ENCODE peak calls at places on chromosomes 13 and 19, in eight cellular contexts. K is psoas muscle; G is colonic mucosa; Q is mesenchymal stem cell; F is tibial nerve; N is dorsolateral prefrontal cortex; J is OCI-LY7; M is effector memory CD4-positive, alpha-beta T cell. C is an unnamed sample.

GRCh38 chr13:43291289-43292055 is 268.1 kb downstream of the DNAJC15 start:
- DNase-seq in K (no peak), G (no peak), Q (no peak), F (no peak), N (no peak), J (no peak), M (no peak), C (no peak)

GRCh38 chr13:26300140-26300539 is 46.2 kb downstream of the CDK8 start:
- DNase-seq in K (no peak), G (no peak), Q (peak), F (no peak), N (no peak), J (no peak), M (no peak), C (peak)

GRCh38 chr13:113967206-113967720 is 6.6 kb downstream of the C13orf46 start:
- DNase-seq in K (peak), G (no peak), Q (no peak), F (no peak), N (no peak), J (no peak), M (no peak), C (no peak)

GRCh38 chr13:32734511-32734910 is 148.3 kb downstream of the PDS5B start:
- DNase-seq in K (no peak), G (no peak), Q (no peak), F (peak), N (peak), J (no peak), M (no peak), C (peak)

GRCh38 chr13:113862766-113863510 is 938 bp downstream of the GAS6 start:
- DNase-seq in K (peak), G (peak), Q (peak), F (no peak), N (peak), J (no peak), M (no peak), C (no peak)

GRCh38 chr19:51136891-51137551 is 5.1 kb upstream of the SIGLEC7 start:
- DNase-seq in K (no peak), G (no peak), Q (no peak), F (peak), N (no peak), J (no peak), M (no peak), C (no peak)

GRCh38 chr13:24270639-24271131 is 38.7 kb upstream of the C1QTNF9 start:
- DNase-seq in K (peak), G (peak), Q (peak), F (peak), N (peak), J (no peak), M (peak), C (peak)

GRCh38 chr19:49741210-49741844 is 21.8 kb downstream of the TSKS start:
- DNase-seq in K (no peak), G (no peak), Q (no peak), F (no peak), N (no peak), J (no peak), M (no peak), C (no peak)

DNA sequence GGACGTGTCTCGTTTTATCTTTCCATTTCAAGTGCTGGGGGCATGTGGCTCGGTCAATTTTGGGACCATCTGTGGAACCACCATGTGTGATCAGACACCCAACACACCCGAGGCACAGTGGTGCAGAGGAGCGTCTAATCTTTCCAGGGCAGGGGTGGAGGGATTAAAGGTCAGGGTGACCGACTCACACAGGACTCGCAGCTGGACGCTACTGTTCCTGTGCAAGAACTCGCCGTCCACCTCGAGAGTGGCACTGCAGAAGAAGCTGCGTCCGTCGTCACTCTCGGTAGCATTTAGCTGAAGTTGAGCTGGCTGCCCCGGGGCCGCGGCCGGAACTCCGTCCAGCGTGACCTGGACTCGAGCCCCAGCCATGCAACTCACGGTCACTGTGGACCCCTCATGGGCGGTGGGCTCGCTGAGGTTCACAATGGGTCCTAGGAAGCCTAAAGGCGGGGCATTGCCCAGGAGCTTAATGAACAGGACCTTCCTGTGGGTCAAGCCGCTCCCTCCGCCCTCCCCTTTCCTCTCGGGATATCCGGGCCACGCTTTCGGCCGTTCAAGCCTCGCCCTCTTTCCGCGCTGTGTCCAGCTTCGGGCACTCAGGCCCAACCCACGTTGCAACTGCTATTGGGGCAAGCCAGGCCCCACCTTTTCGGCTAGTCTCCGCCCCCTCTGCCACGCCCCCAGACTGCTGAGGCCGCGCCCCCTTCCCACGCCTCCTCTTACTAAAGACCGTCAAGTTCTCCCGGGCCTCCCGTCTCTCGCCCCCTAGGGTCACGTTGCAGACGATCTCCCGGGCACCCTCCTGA is 1.2 kb upstream of the RAVER1 start:
- DNase-seq in K (peak), G (peak), Q (peak), F (peak), N (peak), J (peak), M (no peak), C (peak)
- H3K27ac ChIP-seq in K (peak), G (peak), Q (no peak), F (no peak), N (no peak), J (peak), M (no peak), C (no peak)

GRCh38 chr19:53103903-53104203 is 631 bp upstream of the ZNF160 start:
- DNase-seq in K (no peak), G (no peak), Q (no peak), F (no peak), N (no peak), J (no peak), M (no peak), C (no peak)

GRCh38 chr19:53102186-53102585 is 1.0 kb downstream of the ZNF160 start:
- DNase-seq in K (no peak), G (no peak), Q (no peak), F (no peak), N (peak), J (no peak), M (no peak), C (no peak)

GRCh38 chr19:53103141-53103902 is at the start of gene ZNF160:
- DNase-seq in K (peak), G (peak), Q (peak), F (peak), N (peak), J (peak), M (peak), C (peak)

GRCh38 chr19:53102701-53103140 is 501 bp downstream of the ZNF160 start:
- DNase-seq in K (peak), G (peak), Q (peak), F (no peak), N (peak), J (peak), M (no peak), C (peak)

GRCh38 chr19:53101518-53101917 is 1.7 kb downstream of the ZNF160 start:
- DNase-seq in K (no peak), G (no peak), Q (no peak), F (no peak), N (no peak), J (peak), M (no peak), C (peak)
- H3K4me3 ChIP-seq in K (peak), G (no peak), Q (no peak), F (no peak), N (peak), J (peak), M (no peak), C (peak)

GRCh38 chr13:30895773-30896172 is 10.3 kb upstream of the MEDAG start:
- DNase-seq in K (peak), G (no peak), Q (peak), F (peak), N (no peak), J (no peak), M (no peak), C (peak)
- H3K27ac ChIP-seq in K (no peak), G (no peak), Q (peak), F (no peak), N (no peak), J (no peak), M (no peak), C (peak)

GRCh38 chr19:18393836-18394235 is 3.6 kb downstream of the LRRC25 start:
- DNase-seq in K (no peak), G (no peak), Q (no peak), F (no peak), N (no peak), J (peak), M (no peak), C (no peak)

GRCh38 chr19:18401580-18402112 is 4.2 kb upstream of the LRRC25 start:
- DNase-seq in K (peak), G (peak), Q (peak), F (peak), N (no peak), J (peak), M (no peak), C (peak)

GRCh38 chr19:18396471-18397241 is 766 bp downstream of the LRRC25 start:
- DNase-seq in K (no peak), G (no peak), Q (no peak), F (no peak), N (no peak), J (no peak), M (no peak), C (no peak)

GRCh38 chr19:18399008-18399407 is 1.6 kb upstream of the LRRC25 start:
- DNase-seq in K (no peak), G (peak), Q (peak), F (peak), N (no peak), J (no peak), M (no peak), C (no peak)

GRCh38 chr19:18397242-18398202 is at the start of gene LRRC25:
- DNase-seq in K (no peak), G (no peak), Q (no peak), F (peak), N (no peak), J (peak), M (no peak), C (no peak)
- H3K4me3 ChIP-seq in K (peak), G (peak), Q (no peak), F (peak), N (no peak), J (peak), M (no peak), C (no peak)

GRCh38 chr13:37914781-37915391 is 45.3 kb upstream of the TRPC4 start:
- DNase-seq in K (no peak), G (no peak), Q (peak), F (no peak), N (no peak), J (no peak), M (no peak), C (peak)

GRCh38 chr13:37919329-37919880 is 49.8 kb upstream of the TRPC4 start:
- DNase-seq in K (no peak), G (no peak), Q (no peak), F (no peak), N (no peak), J (no peak), M (no peak), C (no peak)

GRCh38 chr13:37923236-37923635 is 53.7 kb upstream of the TRPC4 start:
- DNase-seq in K (no peak), G (no peak), Q (peak), F (no peak), N (no peak), J (no peak), M (no peak), C (no peak)

GRCh38 chr13:37918116-37919100 is 48.8 kb upstream of the TRPC4 start:
- DNase-seq in K (no peak), G (no peak), Q (no peak), F (no peak), N (no peak), J (no peak), M (no peak), C (no peak)
- H3K27ac ChIP-seq in K (no peak), G (no peak), Q (no peak), F (no peak), N (no peak), J (no peak), M (no peak), C (no peak)

DNA sequence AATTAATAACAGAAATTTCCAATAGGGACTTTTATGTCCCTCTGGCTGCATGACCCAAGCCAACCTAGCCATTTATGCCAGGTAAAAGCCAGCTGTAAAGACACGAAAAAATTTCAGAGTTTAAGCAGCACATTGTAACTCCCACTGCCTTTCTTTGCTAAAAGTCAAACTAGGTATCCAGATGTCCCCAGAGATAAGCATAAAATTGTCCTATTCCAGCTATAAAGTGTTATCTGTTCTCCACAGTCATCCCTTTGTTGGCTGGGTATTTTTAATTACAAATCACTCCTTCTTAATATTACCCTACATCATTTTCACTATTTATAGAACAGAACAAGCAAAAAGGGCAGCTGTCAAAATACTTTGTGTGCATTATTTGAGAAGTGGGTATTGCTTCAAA is 3.2 kb upstream of the ZNF154 start:
- DNase-seq in K (no peak), G (no peak), Q (no peak), F (no peak), N (no peak), J (no peak), M (no peak), C (no peak)
- H3K4me3 ChIP-seq in K (no peak), G (no peak), Q (no peak), F (no peak), N (no peak), J (no peak), M (no peak), C (no peak)

DNA sequence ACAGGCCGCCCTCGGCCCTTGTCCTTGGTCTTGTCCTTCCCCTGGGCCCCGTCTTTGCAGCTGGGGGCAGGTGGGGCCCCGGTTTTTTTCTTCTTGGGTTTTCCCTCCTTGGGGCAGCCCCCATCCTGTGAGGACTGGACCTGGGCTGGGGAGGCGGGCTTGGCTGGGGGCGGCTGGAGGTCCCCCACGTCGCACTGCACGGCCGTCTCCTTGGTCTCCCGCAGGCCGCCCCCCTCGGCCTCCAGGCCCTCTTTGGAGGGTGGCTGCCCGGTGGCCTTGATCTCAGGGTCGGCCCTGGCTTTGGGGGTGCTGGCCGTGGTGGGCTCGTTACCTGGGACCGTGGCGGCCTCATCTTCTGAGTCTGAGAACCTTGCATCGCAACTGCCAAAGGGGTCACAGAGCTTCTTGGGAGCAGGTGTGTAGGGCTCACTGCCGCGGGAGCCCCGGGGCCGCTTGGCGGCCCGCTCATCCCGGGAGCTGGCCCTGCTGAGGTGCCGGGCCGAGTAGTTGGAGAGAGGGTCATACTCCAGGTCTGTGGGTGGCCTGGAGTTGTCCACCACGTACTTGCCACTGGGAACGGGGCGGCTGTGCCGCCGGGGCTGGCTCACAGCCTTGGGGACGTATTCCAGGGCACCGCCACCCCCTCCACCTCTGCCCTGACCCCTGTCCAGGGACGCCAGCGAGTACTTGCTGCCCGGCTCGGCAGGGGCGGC is 15.6 kb upstream of the ATP8B3 start:
- DNase-seq in K (no peak), G (no peak), Q (no peak), F (no peak), N (no peak), J (no peak), M (no peak), C (no peak)
- H3K27ac ChIP-seq in K (no peak), G (no peak), Q (peak), F (no peak), N (no peak), J (no peak), M (no peak), C (no peak)